ENCODE peak calls at places on chromosomes 12 and 14, in five cellular contexts. S is astrocyte of the cerebellum; N is psoas muscle; E is CD8-positive, alpha-beta T cell; H is nephron progenitor cell. C is an unnamed sample.

GRCh38 chr14:53807580-53807979 is 149.0 kb downstream of the BMP4 start:
- DNase-seq in S (no peak), N (peak), E (no peak), H (no peak), C (no peak)

GRCh38 chr14:58574623-58575022 is 63.1 kb upstream of the DACT1 start:
- DNase-seq in S (no peak), N (no peak), E (no peak), H (no peak), C (no peak)

GRCh38 chr12:52362118-52362726 is 5.1 kb downstream of the KRT85 start:
- DNase-seq in S (no peak), N (no peak), E (no peak), H (no peak), C (peak)

GRCh38 chr14:90381011-90381790 is 15.6 kb upstream of the CALM1 start:
- DNase-seq in S (no peak), N (peak), E (no peak), H (no peak), C (no peak)

GRCh38 chr14:59425322-59425945 is 39.7 kb downstream of the GPR135 start:
- DNase-seq in S (no peak), N (no peak), E (no peak), H (no peak), C (no peak)

GRCh38 chr12:96190403-96191170 is 3.6 kb upstream of the ELK3 start:
- DNase-seq in S (no peak), N (no peak), E (no peak), H (peak), C (no peak)

GRCh38 chr12:9742665-9743064 is 9.8 kb upstream of the CLECL1 start:
- DNase-seq in S (no peak), N (no peak), E (no peak), H (no peak), C (no peak)

GRCh38 chr14:28609228-28609828 is 157.3 kb upstream of the FOXG1 start:
- DNase-seq in S (peak), N (peak), E (no peak), H (peak), C (peak)

GRCh38 chr12:132275110-132275531 is 54.3 kb downstream of the GALNT9 start:
- DNase-seq in S (no peak), N (no peak), E (no peak), H (peak), C (peak)

GRCh38 chr14:101191882-101192660 is 288.5 kb upstream of the RTL1 start:
- DNase-seq in S (no peak), N (no peak), E (no peak), H (no peak), C (no peak)

GRCh38 chr12:72057330-72057911 is 118.8 kb downstream of the TPH2 start:
- DNase-seq in S (no peak), N (no peak), E (no peak), H (no peak), C (no peak)

GRCh38 chr12:116736962-116737773 is 701 bp downstream of the SPRING1 start:
- DNase-seq in S (no peak), N (no peak), E (no peak), H (peak), C (peak)

GRCh38 chr12:118402251-118402650 is 25.9 kb downstream of the SUDS3 start:
- DNase-seq in S (peak), N (no peak), E (no peak), H (no peak), C (no peak)

GRCh38 chr14:76695263-76695920 is 65.9 kb upstream of the VASH1 start:
- DNase-seq in S (no peak), N (no peak), E (no peak), H (no peak), C (no peak)

GRCh38 chr12:21294176-21294575 is 40.5 kb downstream of the SLCO1A2 start:
- DNase-seq in S (no peak), N (no peak), E (no peak), H (no peak), C (no peak)

GRCh38 chr12:117563007-117563406 is 201.6 kb upstream of the NOS1 start:
- DNase-seq in S (no peak), N (no peak), E (no peak), H (no peak), C (no peak)

GRCh38 chr12:100128509-100128908 is 14.2 kb downstream of the BLTP3B start:
- DNase-seq in S (no peak), N (no peak), E (no peak), H (peak), C (peak)

GRCh38 chr12:3116106-3116898 is 39.1 kb downstream of the TSPAN9 start:
- DNase-seq in S (no peak), N (peak), E (no peak), H (no peak), C (no peak)

GRCh38 chr12:11705010-11705409 is 55.5 kb downstream of the ETV6 start:
- DNase-seq in S (peak), N (no peak), E (no peak), H (no peak), C (no peak)

GRCh38 chr12:115752151-115752550 is 525.3 kb downstream of the MED13L start:
- DNase-seq in S (peak), N (no peak), E (no peak), H (no peak), C (no peak)

GRCh38 chr12:69059465-69060457 is 126.8 kb upstream of the CPM start:
- DNase-seq in S (peak), N (no peak), E (no peak), H (no peak), C (no peak)

GRCh38 chr12:106248177-106248848 is 493 bp upstream of the CKAP4 start:
- DNase-seq in S (no peak), N (peak), E (no peak), H (no peak), C (peak)

GRCh38 chr12:53999596-54000104 is 311 bp upstream of the HOXC9 start:
- DNase-seq in S (no peak), N (peak), E (no peak), H (peak), C (no peak)

GRCh38 chr12:53047221-53048032 is 2.4 kb upstream of the TNS2 start:
- DNase-seq in S (peak), N (peak), E (peak), H (peak), C (peak)

GRCh38 chr12:123916729-123917128 is 55.9 kb downstream of the CCDC92 start:
- DNase-seq in S (no peak), N (peak), E (peak), H (no peak), C (no peak)

GRCh38 chr14:45976001-45976400 is 675.6 kb downstream of the RPL10L start:
- DNase-seq in S (no peak), N (no peak), E (no peak), H (no peak), C (no peak)

GRCh38 chr12:49403887-49404517 is 36.7 kb downstream of the SPATS2 start:
- DNase-seq in S (no peak), N (no peak), E (no peak), H (no peak), C (no peak)

GRCh38 chr14:75340921-75341320 is 62.3 kb downstream of the FOS start:
- DNase-seq in S (no peak), N (peak), E (no peak), H (no peak), C (no peak)

GRCh38 chr12:22101749-22102243 is 55.8 kb downstream of the CMAS start:
- DNase-seq in S (peak), N (peak), E (no peak), H (no peak), C (no peak)

GRCh38 chr14:24164591-24164991 is 3.5 kb downstream of the IRF9 start:
- DNase-seq in S (no peak), N (peak), E (no peak), H (no peak), C (no peak)

GRCh38 chr12:93090768-93091172 is 161.7 kb upstream of the EEA1 start:
- DNase-seq in S (peak), N (no peak), E (no peak), H (no peak), C (no peak)

GRCh38 chr14:56147980-56148901 is 30.0 kb downstream of the PELI2 start:
- DNase-seq in S (no peak), N (no peak), E (no peak), H (no peak), C (no peak)

GRCh38 chr14:22865424-22866215 is 5.9 kb upstream of the LRP10 start:
- DNase-seq in S (no peak), N (no peak), E (no peak), H (no peak), C (peak)

GRCh38 chr12:109715310-109716091 is 1.9 kb downstream of the FAM222A start:
- DNase-seq in S (no peak), N (no peak), E (no peak), H (peak), C (peak)

GRCh38 chr12:102300824-102301461 is 103.3 kb upstream of the PMCH start:
- DNase-seq in S (no peak), N (no peak), E (no peak), H (no peak), C (peak)

GRCh38 chr14:38405851-38406630 is 150.1 kb upstream of the CLEC14A start:
- DNase-seq in S (no peak), N (no peak), E (no peak), H (peak), C (no peak)

GRCh38 chr14:64912256-64912655 is 2.0 kb upstream of the CHURC1 start:
- DNase-seq in S (no peak), N (no peak), E (no peak), H (no peak), C (no peak)

GRCh38 chr12:7483343-7483742 is 20.2 kb downstream of the CD163 start:
- DNase-seq in S (no peak), N (no peak), E (no peak), H (no peak), C (no peak)

GRCh38 chr14:36091096-36091495 is 85.4 kb downstream of the PTCSC3 start:
- DNase-seq in S (peak), N (no peak), E (no peak), H (no peak), C (no peak)

DNA sequence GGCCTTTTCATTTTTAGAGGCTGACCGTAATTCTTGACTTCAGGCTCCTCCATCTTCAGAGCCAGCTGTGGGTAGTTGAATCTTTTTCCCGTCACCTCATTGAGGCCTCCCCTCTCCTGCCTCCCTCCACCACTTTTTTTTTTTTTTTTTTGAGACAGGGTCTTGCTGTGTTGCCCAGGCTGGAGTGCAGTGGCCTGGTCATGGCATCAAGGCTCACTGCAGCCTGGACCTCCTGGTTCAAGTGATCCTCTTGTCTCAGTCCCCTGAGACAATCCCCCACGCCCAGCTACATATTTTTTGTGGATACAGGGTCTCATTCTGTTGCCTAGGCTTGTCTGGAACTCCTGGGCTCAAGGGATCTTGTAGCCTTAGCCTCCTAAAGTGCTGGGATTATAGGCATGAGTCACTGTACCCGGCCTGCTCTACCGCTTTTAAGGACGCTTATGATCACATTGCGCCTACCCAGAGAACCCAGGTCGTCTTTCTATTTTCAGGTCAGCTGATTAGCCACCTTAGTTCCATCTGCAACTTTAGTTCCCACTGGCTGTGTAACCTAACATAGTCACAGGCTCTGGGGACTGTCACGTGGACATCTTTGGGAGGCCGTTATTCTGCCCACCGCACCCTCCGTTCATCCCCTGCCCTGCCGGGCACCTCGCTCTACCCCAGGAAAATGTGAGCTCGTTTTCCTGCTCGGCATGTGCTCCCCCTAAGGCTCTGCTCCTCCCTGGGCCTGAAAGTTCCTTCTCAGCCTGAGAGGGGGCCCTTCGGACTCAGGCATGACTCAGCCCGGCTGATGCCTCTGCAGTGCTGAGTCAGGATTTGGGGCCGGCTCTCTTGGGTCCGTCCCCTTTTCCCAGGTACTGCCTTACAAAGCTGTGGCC is 13.4 kb downstream of the TNFAIP2 start:
- DNase-seq in S (no peak), N (peak), E (no peak), H (no peak), C (no peak)
- TF ChIP-seq CTCF in S (no peak), N (no peak), E (no peak), H (no peak), C (no peak)

GRCh38 chr12:98274430-98275130 is 240.8 kb upstream of the TMPO start:
- DNase-seq in S (no peak), N (no peak), E (no peak), H (no peak), C (no peak)

GRCh38 chr12:98275131-98275475 is 240.3 kb upstream of the TMPO start:
- DNase-seq in S (no peak), N (no peak), E (no peak), H (no peak), C (no peak)
- TF ChIP-seq CTCF in S (no peak), N (no peak), E (no peak), H (no peak), C (no peak)

DNA sequence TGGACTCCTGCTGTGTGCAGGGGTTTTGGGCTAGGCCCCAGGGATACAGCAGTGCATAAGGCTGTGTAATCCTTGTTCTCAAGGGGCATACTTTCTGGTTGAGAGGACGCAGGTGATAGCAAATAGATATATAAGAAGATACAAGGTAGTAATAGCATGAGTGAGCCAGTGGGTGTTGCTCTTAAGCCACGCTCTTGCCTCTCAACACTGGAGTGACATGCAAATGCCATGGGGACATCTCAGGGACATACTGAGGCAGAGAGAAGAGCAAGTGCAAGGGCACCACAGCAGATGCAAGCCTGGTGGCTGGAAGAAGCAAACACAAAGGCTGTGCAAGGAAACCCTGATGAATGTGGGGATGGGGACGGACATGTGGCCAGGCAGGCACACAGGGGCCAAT is 223.3 kb downstream of the CHST11 start:
- DNase-seq in S (no peak), N (no peak), E (no peak), H (no peak), C (no peak)
- TF ChIP-seq CTCF in S (peak), N (no peak), E (peak), H (no peak), C (no peak)

DNA sequence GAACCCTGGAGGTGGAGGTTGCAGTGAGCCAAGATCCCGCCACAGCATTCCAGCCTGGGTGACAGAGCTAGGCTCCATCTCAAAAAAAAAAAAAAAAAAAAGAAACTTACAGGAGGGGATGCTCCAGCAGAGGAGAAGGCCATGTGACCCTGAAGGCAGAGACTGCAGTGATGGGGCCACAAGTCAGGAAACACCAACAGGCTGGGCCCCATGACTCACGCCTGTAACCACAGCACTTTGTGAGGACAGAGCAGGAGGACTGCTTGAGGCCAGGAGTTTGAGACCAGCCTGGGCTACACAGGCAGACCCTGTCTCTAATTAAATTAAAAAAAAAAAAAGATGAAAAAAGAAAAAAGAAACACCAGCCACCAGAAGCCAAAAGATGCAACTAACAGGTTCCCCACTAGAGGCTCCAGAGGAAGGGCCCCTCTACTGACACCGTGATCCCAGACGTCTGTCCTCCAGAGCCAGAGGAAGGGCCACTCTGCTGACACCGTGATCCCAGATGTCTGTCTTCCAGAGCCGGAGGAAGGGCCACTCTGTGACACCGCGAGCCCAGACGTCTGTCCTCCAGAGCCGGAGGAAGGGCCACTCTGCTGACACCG is 9.1 kb upstream of the GLT1D1 start:
- DNase-seq in S (no peak), N (no peak), E (no peak), H (no peak), C (peak)
- TF ChIP-seq CTCF in S (no peak), N (no peak), E (no peak), H (no peak), C (no peak)

DNA sequence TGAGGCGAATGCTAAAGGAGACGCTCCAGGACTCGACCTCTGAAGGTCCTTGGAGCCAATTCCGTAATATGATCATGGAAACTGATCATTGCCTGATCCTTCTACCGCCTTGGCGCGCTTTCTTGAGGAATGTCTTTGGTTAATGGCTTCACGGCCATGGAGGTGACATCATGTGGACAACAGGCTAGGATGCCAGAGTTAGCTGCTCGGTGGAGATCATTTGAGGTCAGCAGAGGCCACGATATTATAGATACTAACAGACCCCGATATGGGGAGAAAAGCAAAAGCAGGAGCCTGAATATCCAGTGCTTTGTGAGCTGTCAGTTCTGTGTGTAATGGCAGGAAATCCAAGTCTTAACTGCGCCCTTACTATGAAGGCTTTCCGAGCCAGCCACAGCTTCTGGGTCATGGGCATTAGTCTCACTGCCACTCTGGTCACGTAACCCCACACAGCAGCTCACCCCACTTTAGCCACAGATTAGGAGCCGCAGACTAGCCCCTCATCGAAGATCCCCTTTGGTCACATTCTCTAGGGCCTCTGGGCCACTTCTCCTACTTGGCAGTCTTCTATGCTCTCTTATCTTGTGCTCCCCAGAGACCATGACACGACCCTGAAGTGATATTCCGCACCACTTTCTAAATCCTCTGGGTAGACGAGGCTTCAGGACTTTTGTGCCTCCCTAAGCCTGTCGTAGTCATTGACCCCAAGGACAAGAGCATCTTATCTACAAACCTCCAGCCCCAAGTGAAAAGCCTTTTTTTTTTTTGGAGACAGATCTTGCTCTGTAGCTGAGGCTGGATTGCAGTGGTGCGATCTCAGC is 724 bp upstream of the CS start:
- DNase-seq in S (no peak), N (no peak), E (no peak), H (no peak), C (no peak)
- TF ChIP-seq CTCF in S (no peak), N (no peak), E (no peak), H (no peak), C (no peak)

GRCh38 chr14:33848706-33849454 is 102.0 kb downstream of the EGLN3 start:
- DNase-seq in S (peak), N (peak), E (no peak), H (peak), C (peak)
- TF ChIP-seq CTCF in S (peak), N (peak), E (no peak), H (peak), C (peak)

DNA sequence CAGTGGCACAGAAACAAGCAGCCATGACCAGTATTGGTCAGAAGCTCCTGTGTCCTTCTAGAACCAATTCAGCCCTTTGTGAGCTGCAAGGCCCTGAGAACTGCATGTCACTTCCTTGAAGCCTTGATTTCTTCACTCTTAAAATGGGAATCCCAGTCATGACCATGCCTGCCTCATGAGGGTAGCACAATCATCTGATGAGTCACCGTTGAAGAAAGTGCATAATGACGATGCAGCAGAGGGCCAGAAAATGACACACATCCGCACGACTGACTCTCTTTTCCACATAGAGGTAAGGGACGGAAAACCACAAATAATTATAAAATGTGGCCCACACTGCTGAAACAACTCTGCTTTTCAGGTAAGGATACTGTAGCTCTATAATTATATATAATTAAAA is 777.4 kb downstream of the BCL11B start:
- DNase-seq in S (no peak), N (no peak), E (no peak), H (no peak), C (no peak)
- TF ChIP-seq CTCF in S (no peak), N (no peak), E (no peak), H (no peak), C (no peak)

GRCh38 chr14:68748691-68749090 is 44.2 kb downstream of the ZFP36L1 start:
- DNase-seq in S (no peak), N (no peak), E (no peak), H (no peak), C (no peak)

GRCh38 chr14:68744613-68745012 is 48.3 kb downstream of the ZFP36L1 start:
- DNase-seq in S (no peak), N (no peak), E (no peak), H (no peak), C (no peak)

GRCh38 chr14:68748260-68748659 is 44.6 kb downstream of the ZFP36L1 start:
- DNase-seq in S (no peak), N (no peak), E (no peak), H (no peak), C (no peak)

GRCh38 chr14:68749487-68750475 is 43.1 kb downstream of the ZFP36L1 start:
- DNase-seq in S (no peak), N (no peak), E (no peak), H (no peak), C (no peak)

GRCh38 chr14:68747366-68747765 is 45.5 kb downstream of the ZFP36L1 start:
- DNase-seq in S (no peak), N (no peak), E (no peak), H (no peak), C (no peak)
- TF ChIP-seq CTCF in S (no peak), N (no peak), E (no peak), H (no peak), C (no peak)